ENCODE peak calls at places on chromosomes 3 and 15, in eight cellular contexts. K, X, D, S, C, A, E and B are unnamed samples.

GRCh38 chr3:193795062-193795690 is 202.2 kb downstream of the OPA1 start:
- DNase-seq in K (no peak), X (no peak), D (no peak), S (no peak), C (no peak), A (no peak), E (no peak), B (no peak)

GRCh38 chr3:19688767-19689166 is 245.2 kb downstream of the EFHB start:
- DNase-seq in K (peak), X (no peak), D (no peak), S (no peak), C (no peak), A (no peak), E (no peak), B (no peak)

GRCh38 chr3:52866427-52866826 is 30.9 kb downstream of the STIMATE start:
- DNase-seq in K (no peak), X (no peak), D (no peak), S (no peak), C (no peak), A (no peak), E (no peak), B (no peak)

GRCh38 chr3:185727873-185728272 is 97.0 kb downstream of the IGF2BP2 start:
- DNase-seq in K (no peak), X (no peak), D (no peak), S (no peak), C (no peak), A (no peak), E (no peak), B (no peak)

GRCh38 chr3:153970735-153971347 is 150.3 kb upstream of the ARHGEF26 start:
- DNase-seq in K (no peak), X (no peak), D (no peak), S (peak), C (no peak), A (peak), E (no peak), B (peak)

GRCh38 chr3:149374391-149374790 is 3.1 kb downstream of the TM4SF1 start:
- DNase-seq in K (no peak), X (no peak), D (no peak), S (peak), C (no peak), A (no peak), E (no peak), B (no peak)

GRCh38 chr15:62472616-62473299 is 307.7 kb upstream of the C2CD4B start:
- DNase-seq in K (peak), X (no peak), D (no peak), S (no peak), C (no peak), A (no peak), E (peak), B (peak)

GRCh38 chr3:141485578-141486415 is 1.0 kb upstream of the RASA2 start:
- DNase-seq in K (peak), X (no peak), D (no peak), S (peak), C (no peak), A (peak), E (no peak), B (no peak)

GRCh38 chr3:132290833-132291232 is 26.4 kb upstream of the ACP3 start:
- DNase-seq in K (no peak), X (no peak), D (no peak), S (peak), C (no peak), A (peak), E (no peak), B (no peak)

GRCh38 chr15:88913017-88913849 is at the start of gene MFGE8:
- DNase-seq in K (peak), X (no peak), D (peak), S (peak), C (peak), A (peak), E (peak), B (no peak)

GRCh38 chr15:62052714-62053113 is 7.5 kb downstream of the VPS13C start:
- DNase-seq in K (no peak), X (no peak), D (no peak), S (no peak), C (no peak), A (no peak), E (no peak), B (no peak)

GRCh38 chr15:34107315-34107714 is 5.4 kb downstream of the PGBD4 start:
- DNase-seq in K (no peak), X (no peak), D (no peak), S (no peak), C (no peak), A (no peak), E (no peak), B (no peak)

GRCh38 chr3:8557298-8557697 is 55.7 kb downstream of the LMCD1 start:
- DNase-seq in K (no peak), X (no peak), D (no peak), S (peak), C (no peak), A (peak), E (peak), B (peak)

GRCh38 chr15:28093761-28094535 is 5.2 kb downstream of the OCA2 start:
- DNase-seq in K (no peak), X (no peak), D (no peak), S (no peak), C (no peak), A (no peak), E (no peak), B (no peak)

GRCh38 chr3:85090495-85090894 is 131.7 kb downstream of the CADM2 start:
- DNase-seq in K (peak), X (no peak), D (no peak), S (no peak), C (no peak), A (no peak), E (no peak), B (no peak)
- TF ChIP-seq CTCF in K (no peak), X (no peak), D (no peak), S (no peak), C (no peak), A (no peak), E (no peak), B (no peak)

DNA sequence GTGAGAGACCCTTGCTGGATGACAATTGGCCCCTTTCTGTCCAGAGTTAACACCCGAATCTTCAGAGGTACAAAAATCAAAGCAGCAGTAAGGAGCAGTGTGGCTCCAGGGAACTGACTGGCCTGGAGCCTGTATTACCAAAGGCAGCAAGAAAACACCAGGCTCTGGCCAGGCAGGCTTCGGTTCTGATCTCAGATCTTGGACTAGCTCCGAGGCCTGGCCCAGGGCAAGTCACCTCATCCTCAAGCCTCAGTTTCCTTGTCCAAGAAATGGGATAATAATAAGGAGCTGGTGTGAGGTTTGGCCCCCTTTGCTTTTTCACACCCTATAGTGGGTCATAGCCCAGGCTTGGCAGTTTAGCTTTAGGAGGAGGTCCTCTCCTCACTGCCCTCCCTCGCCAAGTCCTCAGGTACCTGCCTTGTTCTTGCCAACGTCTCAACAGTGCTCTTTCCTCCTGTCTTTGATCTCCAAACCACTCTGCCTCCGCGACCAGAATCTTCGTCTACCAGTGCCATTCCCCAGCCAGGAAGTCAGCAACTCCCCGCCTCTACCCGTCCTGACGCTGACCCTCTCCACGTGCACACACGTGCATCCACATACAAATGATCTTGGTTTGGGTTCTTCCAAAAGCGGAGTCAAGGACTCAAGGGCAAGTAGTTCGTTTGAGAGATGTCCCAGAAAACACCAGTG is 82.6 kb upstream of the TLE3 start:
- DNase-seq in K (no peak), X (no peak), D (no peak), S (no peak), C (no peak), A (no peak), E (no peak), B (no peak)
- H3K4me3 ChIP-seq in K (no peak), X (no peak), D (no peak), S (no peak), C (no peak), A (no peak), E (no peak), B (no peak)

GRCh38 chr3:33373082-33373437 is 67.1 kb downstream of the UBP1 start:
- DNase-seq in K (no peak), X (no peak), D (no peak), S (no peak), C (no peak), A (no peak), E (no peak), B (no peak)
- TF ChIP-seq CTCF in K (no peak), X (no peak), D (no peak), S (no peak), C (no peak), A (no peak), E (no peak), B (no peak)

DNA sequence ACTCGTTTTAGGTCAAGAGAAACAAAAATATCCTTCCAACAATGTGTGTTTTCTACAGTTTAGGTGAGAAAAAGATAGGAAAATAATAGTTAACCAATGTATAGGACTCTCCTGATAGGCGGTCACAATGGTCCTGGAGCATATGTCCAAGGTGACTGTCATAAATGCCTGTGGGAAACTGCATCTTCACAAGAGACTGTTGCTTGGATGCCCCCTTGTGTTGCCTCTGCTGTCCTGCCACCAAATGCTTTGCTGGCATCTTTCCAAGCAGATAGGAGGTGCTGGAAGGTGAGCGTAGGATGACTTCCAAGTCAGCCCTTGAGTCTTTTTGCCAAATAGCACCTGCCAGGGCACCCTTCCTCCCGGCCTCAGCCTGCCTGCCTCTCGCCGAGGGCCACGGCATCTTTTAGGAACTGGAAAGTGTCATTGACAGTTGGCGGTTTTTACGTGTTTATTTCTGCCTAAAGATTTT is 24.1 kb upstream of the SACM1L start:
- DNase-seq in K (peak), X (no peak), D (no peak), S (peak), C (peak), A (peak), E (peak), B (peak)
- H3K4me3 ChIP-seq in K (no peak), X (no peak), D (peak), S (no peak), C (no peak), A (no peak), E (peak), B (no peak)

GRCh38 chr15:73338058-73338457 is 30.7 kb downstream of the HCN4 start:
- DNase-seq in K (no peak), X (no peak), D (no peak), S (no peak), C (no peak), A (no peak), E (no peak), B (no peak)

GRCh38 chr15:73338606-73339388 is 30.0 kb downstream of the HCN4 start:
- DNase-seq in K (no peak), X (no peak), D (no peak), S (no peak), C (no peak), A (no peak), E (no peak), B (no peak)

GRCh38 chr15:73344051-73344450 is 24.7 kb downstream of the HCN4 start:
- DNase-seq in K (no peak), X (no peak), D (no peak), S (no peak), C (no peak), A (no peak), E (no peak), B (no peak)

GRCh38 chr15:73341886-73342600 is 26.7 kb downstream of the HCN4 start:
- DNase-seq in K (no peak), X (no peak), D (no peak), S (peak), C (peak), A (peak), E (peak), B (no peak)

DNA sequence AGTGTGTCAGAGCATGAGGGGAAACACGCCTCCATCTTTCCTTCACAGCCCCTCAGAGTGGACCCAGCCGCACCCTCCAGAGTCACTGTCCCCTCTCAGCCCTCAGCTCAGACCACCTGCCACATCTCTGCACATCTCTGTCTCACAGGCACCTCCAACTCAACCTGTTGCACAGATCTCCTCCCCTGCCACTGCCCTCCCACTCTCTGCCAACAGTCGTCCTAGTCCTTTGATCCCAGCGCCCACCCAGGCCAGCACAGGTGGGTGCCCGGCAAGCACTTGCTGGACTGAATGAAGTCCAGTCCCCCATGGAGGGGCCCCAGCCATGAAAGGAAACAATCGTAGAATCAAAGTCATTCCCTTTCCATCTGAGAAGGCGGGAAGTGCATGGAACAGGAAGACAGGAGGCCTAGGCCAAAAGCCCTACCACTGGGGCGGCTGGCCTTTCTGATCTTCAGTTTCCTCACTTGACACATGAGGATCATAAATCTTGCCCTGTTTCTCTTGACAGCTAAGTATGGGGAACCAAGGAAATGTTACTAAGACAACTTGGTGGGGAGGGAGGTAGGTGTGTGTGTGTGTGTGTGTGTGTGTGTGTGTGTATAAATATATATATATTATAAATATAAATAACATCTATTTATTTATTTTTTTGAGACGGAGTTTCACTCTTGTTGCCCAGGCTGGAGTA is 28.1 kb downstream of the HCN4 start:
- DNase-seq in K (no peak), X (no peak), D (no peak), S (no peak), C (no peak), A (no peak), E (no peak), B (no peak)
- TF ChIP-seq CTCF in K (no peak), X (no peak), D (no peak), S (no peak), C (no peak), A (no peak), E (no peak), B (no peak)

GRCh38 chr3:179035232-179035631 is 36.4 kb downstream of the ZMAT3 start:
- DNase-seq in K (no peak), X (no peak), D (no peak), S (no peak), C (no peak), A (no peak), E (no peak), B (no peak)

GRCh38 chr3:179038216-179038898 is 33.3 kb downstream of the ZMAT3 start:
- DNase-seq in K (no peak), X (no peak), D (no peak), S (no peak), C (no peak), A (no peak), E (no peak), B (no peak)

GRCh38 chr3:179036226-179036625 is 35.4 kb downstream of the ZMAT3 start:
- DNase-seq in K (no peak), X (no peak), D (no peak), S (no peak), C (no peak), A (no peak), E (no peak), B (no peak)

GRCh38 chr3:179036626-179037300 is 34.8 kb downstream of the ZMAT3 start:
- DNase-seq in K (no peak), X (no peak), D (no peak), S (no peak), C (no peak), A (no peak), E (no peak), B (no peak)

DNA sequence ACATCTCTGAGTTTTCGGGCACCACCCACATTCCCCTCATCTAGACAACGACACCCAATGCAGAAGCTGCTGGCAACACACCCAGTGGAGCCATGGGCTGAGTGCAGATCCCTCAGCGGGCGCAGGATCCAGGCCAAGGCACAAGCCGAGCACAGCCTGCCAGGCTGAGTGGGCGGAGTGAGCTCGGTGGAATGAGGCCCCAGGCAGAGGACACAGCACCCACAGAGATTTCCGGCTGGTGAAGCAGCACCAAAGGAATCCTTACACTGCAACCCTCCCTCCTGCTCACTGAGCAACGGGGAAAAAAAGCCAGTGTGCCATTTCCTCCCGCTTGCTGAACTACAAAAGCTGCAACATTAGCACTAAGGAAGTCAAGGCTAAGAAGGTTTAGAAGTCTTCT is 34.2 kb downstream of the ZMAT3 start:
- DNase-seq in K (no peak), X (peak), D (peak), S (peak), C (no peak), A (peak), E (peak), B (no peak)
- H3K4me3 ChIP-seq in K (no peak), X (no peak), D (peak), S (no peak), C (no peak), A (no peak), E (no peak), B (no peak)

DNA sequence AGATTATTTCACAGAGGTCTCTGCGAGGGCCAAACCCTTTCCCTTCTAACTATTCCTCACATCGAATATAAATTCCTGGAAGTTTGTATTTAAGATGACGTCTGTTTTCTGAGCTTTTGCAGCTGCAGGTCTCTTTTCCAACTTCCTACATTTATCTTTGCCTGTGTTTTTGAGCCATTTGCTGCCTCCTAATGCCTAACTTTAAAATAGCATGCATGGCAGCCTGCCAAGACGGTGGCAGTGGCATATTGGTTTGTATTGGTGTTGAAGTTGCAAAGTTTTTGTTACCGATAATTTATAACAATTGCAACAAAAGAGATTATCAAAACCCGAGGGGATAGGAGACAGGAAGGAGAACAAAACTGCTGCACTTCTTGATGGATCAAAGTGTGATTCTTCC is 187.1 kb upstream of the DNAJC19 start:
- DNase-seq in K (peak), X (no peak), D (no peak), S (peak), C (peak), A (peak), E (peak), B (peak)
- TF ChIP-seq CTCF in K (peak), X (peak), D (peak), S (peak), C (peak), A (peak), E (peak), B (peak)

GRCh38 chr3:27680517-27681246 is 41.4 kb downstream of the EOMES start:
- DNase-seq in K (peak), X (no peak), D (no peak), S (no peak), C (no peak), A (no peak), E (no peak), B (no peak)
- H3K4me3 ChIP-seq in K (peak), X (no peak), D (no peak), S (no peak), C (no peak), A (no peak), E (no peak), B (no peak)